ENCODE peak calls at places on chromosomes 12 and 14, in six cellular contexts. S, G, I, N, H and K are unnamed samples.

GRCh38 chr12:112496493-112496892 is 77.7 kb downstream of the PTPN11 start:
- DNase-seq in S (no peak), G (no peak), I (no peak), N (no peak), H (no peak), K (no peak)

GRCh38 chr14:54533100-54533499 is 23.4 kb downstream of the CGRRF1 start:
- DNase-seq in S (no peak), G (no peak), I (no peak), N (no peak), H (no peak), K (no peak)

GRCh38 chr12:105417732-105418131 is 87.2 kb downstream of the C12orf75 start:
- DNase-seq in S (no peak), G (no peak), I (no peak), N (no peak), H (no peak), K (no peak)

GRCh38 chr14:61355892-61356325 is 34.5 kb downstream of the PRKCH start:
- DNase-seq in S (peak; percentile 11), G (no peak), I (no peak), N (peak; percentile 72), H (peak; percentile 99), K (no peak)

GRCh38 chr14:77206877-77207389 is 25.3 kb downstream of the TMEM63C start:
- DNase-seq in S (no peak), G (no peak), I (no peak), N (no peak), H (no peak), K (no peak)

GRCh38 chr12:79406993-79407392 is 283.8 kb downstream of the PAWR start:
- DNase-seq in S (peak; percentile 32), G (no peak), I (no peak), N (no peak), H (no peak), K (no peak)

GRCh38 chr12:58888131-58888783 is 32.0 kb downstream of the LRIG3 start:
- DNase-seq in S (peak; percentile 63), G (no peak), I (no peak), N (no peak), H (no peak), K (no peak)

GRCh38 chr12:108526482-108527234 is 11.6 kb downstream of the FICD start:
- DNase-seq in S (peak; percentile 37), G (no peak), I (peak; percentile 92), N (no peak), H (no peak), K (peak; percentile 44)

GRCh38 chr12:75766263-75767160 is 255.1 kb upstream of the KRR1 start:
- DNase-seq in S (peak; percentile 80), G (no peak), I (no peak), N (no peak), H (no peak), K (peak; percentile 59)

GRCh38 chr12:80648866-80649265 is 58.6 kb upstream of the MYF6 start:
- DNase-seq in S (peak; percentile 88), G (no peak), I (no peak), N (no peak), H (no peak), K (peak; percentile 8)

GRCh38 chr14:75156901-75157300 is 19.5 kb downstream of the TMED10 start:
- DNase-seq in S (no peak), G (no peak), I (no peak), N (no peak), H (peak; percentile 13), K (no peak)

GRCh38 chr14:101582294-101582693 is 21.0 kb downstream of the DIO3 start:
- DNase-seq in S (no peak), G (no peak), I (no peak), N (no peak), H (no peak), K (no peak)

GRCh38 chr12:110578522-110579238 is 4.4 kb downstream of the PPTC7 start:
- DNase-seq in S (no peak), G (no peak), I (no peak), N (no peak), H (no peak), K (no peak)

GRCh38 chr12:105358789-105359188 is 28.3 kb downstream of the C12orf75 start:
- DNase-seq in S (no peak), G (no peak), I (no peak), N (no peak), H (no peak), K (no peak)

GRCh38 chr14:93186461-93186860 is 1.3 kb downstream of the LYSET start:
- DNase-seq in S (no peak), G (no peak), I (no peak), N (no peak), H (peak; percentile 48), K (peak; percentile 10)

GRCh38 chr14:72094844-72095582 is 162.8 kb downstream of the RGS6 start:
- DNase-seq in S (no peak), G (no peak), I (no peak), N (no peak), H (no peak), K (no peak)

GRCh38 chr14:45249847-45250575 is 3.0 kb downstream of the MIS18BP1 start:
- DNase-seq in S (peak; percentile 94), G (no peak), I (no peak), N (no peak), H (no peak), K (peak; percentile 99)

GRCh38 chr14:59629384-59630158 is 53.0 kb upstream of the CCDC175 start:
- DNase-seq in S (no peak), G (no peak), I (no peak), N (no peak), H (no peak), K (no peak)

GRCh38 chr12:109775172-109775881 is 57.9 kb downstream of the TRPV4 start:
- DNase-seq in S (peak; percentile 58), G (peak; percentile 91), I (peak; percentile 70), N (peak; percentile 81), H (peak; percentile 43), K (peak; percentile 69)

DNA sequence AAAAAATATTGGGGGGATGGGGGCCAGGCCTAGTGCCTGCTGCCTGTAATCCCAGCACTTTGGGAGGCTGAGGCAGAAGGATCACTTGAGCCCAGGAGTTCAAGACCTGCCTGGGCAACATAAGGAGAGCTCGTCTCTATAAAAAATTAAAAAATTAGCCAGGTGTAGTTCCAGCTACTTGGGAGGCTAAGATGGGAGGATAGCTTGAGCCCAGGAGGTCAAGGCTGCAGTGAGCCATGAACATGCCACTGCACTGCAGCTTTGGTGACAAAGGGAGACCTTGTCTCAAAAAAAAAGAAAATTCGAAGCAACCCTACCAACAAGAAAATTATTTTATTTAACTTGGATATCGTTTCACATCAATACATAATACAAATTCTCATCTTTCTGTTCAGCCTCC is 55.1 kb downstream of the NFKBIA start:
- DNase-seq in S (no peak), G (no peak), I (no peak), N (no peak), H (no peak), K (no peak)
- H2BK120ac ChIP-seq in S (no peak overlapping the region), G (no peak overlapping the region), I (no peak overlapping the region), N (no peak overlapping the region), H (no peak overlapping the region), K (no peak overlapping the region)

GRCh38 chr14:97282644-97283403 is 485.6 kb downstream of the VRK1 start:
- DNase-seq in S (no peak), G (no peak), I (no peak), N (no peak), H (no peak), K (no peak)

GRCh38 chr14:97281741-97282140 is 484.6 kb downstream of the VRK1 start:
- DNase-seq in S (no peak), G (no peak), I (no peak), N (no peak), H (no peak), K (no peak)

GRCh38 chr14:97282210-97282609 is 485.0 kb downstream of the VRK1 start:
- DNase-seq in S (no peak), G (no peak), I (no peak), N (no peak), H (no peak), K (no peak)

GRCh38 chr14:97280526-97280925 is 483.3 kb downstream of the VRK1 start:
- DNase-seq in S (no peak), G (no peak), I (no peak), N (no peak), H (peak; percentile 74), K (no peak)

DNA sequence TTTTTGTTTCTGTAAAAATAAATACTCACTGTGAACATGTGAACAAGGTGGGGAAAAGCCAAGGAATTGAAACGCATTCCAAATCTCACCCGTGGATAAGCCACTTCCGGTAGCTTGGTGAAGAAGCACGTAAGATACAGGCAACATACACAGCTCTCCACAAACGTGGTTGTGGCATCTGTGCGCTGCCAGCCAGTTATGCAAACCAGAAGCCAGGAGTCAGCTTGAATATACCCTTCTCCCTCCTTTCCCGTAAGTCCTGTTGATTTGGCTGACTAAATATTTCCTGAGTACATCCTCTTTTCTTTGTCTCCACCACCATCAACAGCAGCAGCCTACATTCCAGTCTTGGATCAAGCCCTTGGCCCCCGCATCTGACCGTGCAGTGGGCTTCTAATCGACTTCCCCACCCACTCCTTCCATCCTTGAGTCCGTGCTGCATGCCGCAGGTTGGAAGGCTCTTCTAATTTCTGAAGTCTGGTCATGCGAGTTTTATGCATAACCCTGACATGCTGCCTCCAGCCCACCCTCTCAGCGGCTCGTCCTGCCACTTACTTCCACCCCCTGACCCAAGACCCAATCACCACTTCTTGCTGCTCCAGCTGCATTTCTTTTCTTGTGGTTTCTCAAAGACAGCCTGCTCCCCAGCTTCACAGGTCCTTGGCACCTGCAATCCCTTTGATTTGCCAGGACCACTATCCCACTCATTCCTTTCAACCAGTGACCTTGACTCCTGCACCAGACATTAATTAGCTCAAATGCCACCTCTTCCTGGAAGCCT is 486.5 kb downstream of the VRK1 start:
- DNase-seq in S (no peak), G (no peak), I (no peak), N (no peak), H (no peak), K (no peak)
- H3K14ac ChIP-seq in S (no peak overlapping the region), G (no peak overlapping the region), I (no peak overlapping the region), N (no peak overlapping the region), H (no peak overlapping the region), K (no peak overlapping the region)

GRCh38 chr12:1527789-1528188 is 66.6 kb downstream of the FBXL14 start:
- DNase-seq in S (peak; percentile 92), G (no peak), I (no peak), N (no peak), H (no peak), K (peak; percentile 76)
- H3K9ac ChIP-seq in S (no peak overlapping the region), G (no peak overlapping the region), I (no peak overlapping the region), N (no peak overlapping the region), H (no peak overlapping the region), K (peak overlapping the region; percentile 38)

GRCh38 chr12:3881208-3881980 is 8.2 kb upstream of the PARP11 start:
- DNase-seq in S (no peak), G (no peak), I (peak; percentile 70), N (no peak), H (no peak), K (no peak)

GRCh38 chr12:3882896-3883564 is 9.8 kb upstream of the PARP11 start:
- DNase-seq in S (peak; percentile 19), G (no peak), I (no peak), N (no peak), H (no peak), K (peak; percentile 29)

GRCh38 chr12:3885179-3886094 is 12.2 kb upstream of the PARP11 start:
- DNase-seq in S (peak; percentile 48), G (no peak), I (peak; percentile 61), N (no peak), H (peak; percentile 4), K (peak; percentile 66)

GRCh38 chr12:3884671-3885070 is 11.5 kb upstream of the PARP11 start:
- DNase-seq in S (no peak), G (no peak), I (no peak), N (no peak), H (no peak), K (no peak)

DNA sequence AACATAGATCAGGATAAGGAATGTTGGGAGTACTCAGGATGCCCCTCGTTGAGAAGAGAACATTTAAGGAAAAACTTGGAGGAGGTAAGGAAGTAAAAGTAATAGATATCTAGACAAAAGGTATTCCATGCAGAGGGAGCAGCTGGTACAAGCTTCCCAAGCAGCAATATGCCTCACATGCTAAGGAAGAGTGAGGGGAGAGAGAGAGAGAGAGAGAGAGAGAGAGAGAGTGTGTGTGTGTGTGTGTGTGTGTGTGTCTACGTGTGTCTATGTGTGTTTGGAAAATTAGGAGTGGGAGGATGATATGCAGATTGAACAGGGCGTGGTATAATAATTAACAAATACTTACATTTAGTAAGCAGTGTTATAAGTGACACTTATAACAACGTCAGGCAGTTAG is 9.2 kb upstream of the PARP11 start:
- DNase-seq in S (no peak), G (no peak), I (no peak), N (no peak), H (no peak), K (no peak)
- H2BK120ac ChIP-seq in S (no peak overlapping the region), G (no peak overlapping the region), I (no peak overlapping the region), N (no peak overlapping the region), H (no peak overlapping the region), K (no peak overlapping the region)